ENCODE peak calls at places on chromosomes 4 and X, in five cellular contexts. P is IMR-90, X is esophagus squamous epithelium, T is HepG2, R is upper lobe of left lung. K is an unnamed sample.

GRCh38 chr4:105246712-105247111 is 100.0 kb downstream of the TET2 start:
- DNase-seq in R (no peak), P (peak; percentile 79), X (no peak), T (no peak), K (no peak)

GRCh38 chr4:38367642-38368189 is 296.3 kb upstream of the KLF3 start:
- DNase-seq in X (no peak), P (no peak), R (no peak), T (peak; percentile 35), K (no peak)

GRCh38 chrX:97860206-97860605 is 976.5 kb downstream of the RPA4 start:
- DNase-seq in R (no peak), P (peak; percentile 73), X (no peak), T (no peak), K (no peak)

GRCh38 chrX:38192007-38192625 is 28.6 kb downstream of the SRPX start:
- DNase-seq in T (no peak), R (no peak), P (peak; percentile 25), X (no peak), K (no peak)

GRCh38 chr4:168188754-168189153 is 96.4 kb downstream of the ANXA10 start:
- DNase-seq in R (no peak), P (no peak), X (no peak), T (no peak), K (no peak)

GRCh38 chrX:74242050-74242449 is 61.9 kb upstream of the ZCCHC13 start:
- DNase-seq in X (no peak), R (no peak), P (peak; percentile 76), T (peak; percentile 89), K (no peak)

GRCh38 chrX:53156207-53156596 is 62.3 kb downstream of the KANTR start:
- DNase-seq in P (no peak), R (no peak), X (no peak), T (no peak), K (no peak)

GRCh38 chrX:72258174-72258573 is 18.9 kb downstream of the RPS4X start:
- DNase-seq in R (no peak), T (peak; percentile 64), P (peak; percentile 84), X (no peak), K (no peak)

GRCh38 chrX:133985164-133986007 is at the start of gene GPC3:
- DNase-seq in T (peak; percentile 73), X (no peak), R (peak; percentile 87), P (peak; percentile 0), K (no peak)

GRCh38 chrX:1914606-1915365 is 299.9 kb downstream of the ASMT start:
- DNase-seq in P (no peak), R (no peak), X (no peak), T (no peak), K (peak; percentile 60)

GRCh38 chr4:139641218-139641617 is 24.4 kb upstream of the MGST2 start:
- DNase-seq in P (peak; percentile 71), X (no peak), R (no peak), T (peak; percentile 69), K (no peak)

GRCh38 chrX:65707153-65707552 is 39.7 kb downstream of the MSN start:
- DNase-seq in R (no peak), P (no peak), X (no peak), T (no peak), K (no peak)

GRCh38 chr4:10082047-10082446 is 34.6 kb downstream of the WDR1 start:
- DNase-seq in T (no peak), X (no peak), R (no peak), P (no peak), K (peak; percentile 74)

GRCh38 chr4:138010639-138011038 is 231.5 kb downstream of the SLC7A11 start:
- DNase-seq in X (no peak), R (no peak), T (no peak), P (no peak), K (no peak)
- TF ChIP-seq CTCF in X (no peak), R (no peak), T (no peak), P (no peak), K (no peak)

GRCh38 chr4:154549894-154550790 is at the start of gene PLRG1:
- DNase-seq in T (peak; percentile 90), P (peak; percentile 91), X (peak; percentile 72), R (peak; percentile 98), K (peak; percentile 99)
- TF ChIP-seq POLR2A in T (peak; percentile 84), P (peak; percentile 69), X (peak; percentile 48), R (no peak), K (no peak)

DNA sequence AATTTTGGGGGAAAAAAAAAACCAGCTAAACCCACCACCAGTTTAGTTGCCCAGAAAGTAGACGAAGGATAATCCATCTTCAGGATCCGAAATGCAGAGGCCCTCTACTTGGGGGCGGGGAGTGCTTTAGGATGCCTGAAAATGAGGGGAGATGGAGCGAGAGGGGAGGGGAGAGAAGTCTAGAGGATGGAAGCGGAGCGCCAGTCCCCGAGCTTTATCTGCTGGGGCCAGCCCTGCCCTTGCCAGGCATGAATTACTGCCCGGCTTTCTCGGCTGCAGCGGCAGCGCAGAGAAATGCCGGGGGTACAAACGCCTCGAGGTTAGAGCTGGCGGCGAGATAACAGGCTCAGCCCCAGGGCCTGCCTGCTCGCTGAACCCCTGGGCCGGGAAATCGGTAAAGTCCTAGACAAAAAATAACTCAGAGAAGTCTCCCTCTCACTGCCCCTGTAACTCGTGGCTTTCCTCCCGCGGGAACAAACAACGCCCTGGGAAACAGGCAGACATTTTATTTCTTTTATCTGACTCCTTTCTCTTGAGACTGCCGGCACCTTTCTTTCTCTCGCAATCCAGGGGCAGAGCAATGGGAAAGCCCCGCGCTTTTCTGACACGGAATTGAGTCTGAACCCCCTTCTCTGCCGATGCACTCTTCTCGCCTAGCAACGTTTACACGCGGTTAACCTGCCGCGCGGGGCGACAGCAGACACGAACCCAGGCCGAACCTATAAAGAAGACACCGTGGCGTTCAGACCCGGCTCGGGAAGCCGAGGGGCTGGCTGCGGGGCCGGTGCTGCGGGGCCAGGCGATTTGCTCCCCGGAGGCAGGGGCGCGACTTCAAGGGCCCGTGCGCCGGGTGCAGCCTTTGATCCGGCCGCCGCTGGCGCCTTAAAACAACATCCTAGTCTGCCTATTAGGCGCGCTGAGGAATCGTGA is 3.1 kb upstream of the MSX1 start:
- DNase-seq in T (no peak), X (no peak), P (no peak), R (peak; percentile 82), K (no peak)
- H3K4me3 ChIP-seq in T (no peak overlapping the region), X (peak overlapping the region; percentile 28), P (peak overlapping the region; percentile 39), R (peak overlapping the region; percentile 16), K (no peak overlapping the region)

DNA sequence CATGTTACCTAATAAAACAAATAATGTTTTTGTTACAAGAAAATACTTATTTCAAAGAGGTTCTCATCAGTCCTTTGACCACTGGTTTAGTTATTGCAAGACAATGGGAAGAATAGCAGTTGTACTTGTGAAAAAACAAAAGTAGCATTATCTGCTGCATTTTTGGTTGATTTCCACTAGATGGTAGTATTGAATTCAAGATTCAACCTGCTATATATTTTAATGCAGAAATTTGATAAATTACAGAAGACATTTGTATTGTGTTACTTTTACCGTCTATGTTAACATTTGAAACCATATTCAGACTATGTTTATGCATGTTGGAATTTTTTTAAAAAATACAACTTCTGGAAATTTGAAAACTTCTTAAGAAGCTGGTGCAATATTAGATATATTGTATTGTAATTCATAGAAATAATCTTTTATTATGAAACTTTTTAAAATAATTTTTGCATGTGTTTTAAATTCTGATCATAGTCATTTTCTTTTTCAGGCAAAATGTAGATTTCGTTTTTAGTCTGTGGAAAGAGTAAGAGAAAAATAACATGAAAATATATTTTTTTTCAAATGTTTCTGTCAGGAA is 56.4 kb downstream of the SPCS3 start:
- DNase-seq in X (no peak), T (no peak), R (no peak), P (peak; percentile 53), K (no peak)
- TF ChIP-seq CTCF in X (no peak), T (peak; percentile 36), R (peak; percentile 33), P (peak; percentile 64), K (no peak)